ENCODE peak calls at places on chromosomes 2 and 18, in six cellular contexts. M, F, U, H, J and D are unnamed samples.
A peak's percentile ranks its signal among the peaks of the same experiment; 100 is the strongest.

GRCh38 chr18:36536426-36536825 is 238.9 kb downstream of the FHOD3 start:
- DNase-seq in M (no peak), F (no peak), U (no peak), H (no peak), J (no peak), D (no peak)

GRCh38 chr2:227033471-227034148 is 130.4 kb downstream of the COL4A4 start:
- DNase-seq in M (no peak), F (no peak), U (peak; percentile 25), H (peak; percentile 2), J (no peak), D (no peak)

GRCh38 chr2:45276914-45277313 is 267.7 kb upstream of the SIX2 start:
- DNase-seq in M (no peak), F (no peak), U (peak; percentile 59), H (no peak), J (no peak), D (no peak)

GRCh38 chr2:160674076-160674630 is 180.5 kb upstream of the RBMS1 start:
- DNase-seq in M (no peak), F (no peak), U (peak; percentile 79), H (no peak), J (no peak), D (no peak)

GRCh38 chr2:240898108-240898730 is 2.3 kb upstream of the MAB21L4 start:
- DNase-seq in M (no peak), F (no peak), U (no peak), H (no peak), J (no peak), D (no peak)

GRCh38 chr2:102301867-102302362 is 9.4 kb upstream of the IL1RL1 start:
- DNase-seq in M (peak; percentile 50), F (no peak), U (no peak), H (peak; percentile 17), J (no peak), D (no peak)

GRCh38 chr18:33264566-33264965 is 176.0 kb downstream of the CCDC178 start:
- DNase-seq in M (no peak), F (no peak), U (peak; percentile 24), H (no peak), J (no peak), D (no peak)

GRCh38 chr2:127626175-127626574 is 19.8 kb upstream of the GPR17 start:
- DNase-seq in M (no peak), F (peak; percentile 31), U (no peak), H (no peak), J (no peak), D (no peak)

GRCh38 chr18:666177-666576 is 8.7 kb downstream of the TYMS start:
- DNase-seq in M (no peak), F (no peak), U (no peak), H (no peak), J (no peak), D (no peak)

GRCh38 chr2:146847846-146848245 is 997.0 kb upstream of the ACVR2A start:
- DNase-seq in M (no peak), F (no peak), U (no peak), H (no peak), J (no peak), D (no peak)

GRCh38 chr2:100339823-100340222 is 17.5 kb upstream of the LONRF2 start:
- DNase-seq in M (no peak), F (no peak), U (no peak), H (no peak), J (no peak), D (no peak)

GRCh38 chr2:146982393-146982846 is 862.4 kb upstream of the ACVR2A start:
- DNase-seq in M (no peak), F (peak; percentile 57), U (peak; percentile 94), H (no peak), J (no peak), D (no peak)

GRCh38 chr2:161983896-161984295 is 90.1 kb downstream of the DPP4 start:
- DNase-seq in M (no peak), F (no peak), U (peak; percentile 22), H (no peak), J (no peak), D (no peak)

GRCh38 chr2:207467716-207468347 is 61.9 kb upstream of the CREB1 start:
- DNase-seq in M (no peak), F (no peak), U (peak; percentile 87), H (no peak), J (no peak), D (no peak)

GRCh38 chr2:66414896-66415295 is 20.0 kb upstream of the MEIS1 start:
- DNase-seq in M (no peak), F (no peak), U (no peak), H (no peak), J (no peak), D (no peak)

GRCh38 chr2:143428700-143429099 is 299.5 kb downstream of the ARHGAP15 start:
- DNase-seq in M (no peak), F (no peak), U (peak; percentile 26), H (no peak), J (no peak), D (no peak)

GRCh38 chr2:30629866-30630265 is 177.4 kb downstream of the CAPN13 start:
- DNase-seq in M (no peak), F (no peak), U (peak; percentile 80), H (no peak), J (no peak), D (no peak)

GRCh38 chr2:134256961-134257360 is 3.1 kb downstream of the MGAT5 start:
- DNase-seq in M (no peak), F (no peak), U (no peak), H (no peak), J (no peak), D (no peak)

GRCh38 chr2:239721991-239722759 is 303.0 kb downstream of the NDUFA10 start:
- DNase-seq in M (no peak), F (peak; percentile 48), U (no peak), H (no peak), J (no peak), D (no peak)

GRCh38 chr18:57925706-57926105 is 118.3 kb upstream of the NEDD4L start:
- DNase-seq in M (no peak), F (no peak), U (peak; percentile 75), H (no peak), J (no peak), D (no peak)

GRCh38 chr2:216015722-216016464 is 2.5 kb upstream of the MREG start:
- DNase-seq in M (no peak), F (no peak), U (no peak), H (peak; percentile 13), J (no peak), D (no peak)

GRCh38 chr2:6877402-6878305 is at the start of gene RSAD2:
- DNase-seq in M (peak; percentile 74), F (no peak), U (peak; percentile 42), H (no peak), J (peak; percentile 6), D (no peak)

GRCh38 chr2:185108588-185108987 is 510.3 kb downstream of the ZNF804A start:
- DNase-seq in M (no peak), F (no peak), U (no peak), H (no peak), J (no peak), D (no peak)

GRCh38 chr2:18551169-18551568 is 9.3 kb downstream of the RDH14 start:
- DNase-seq in M (no peak), F (no peak), U (no peak), H (no peak), J (no peak), D (no peak)

GRCh38 chr2:181570059-181570458 is 86.8 kb downstream of the CERKL start:
- DNase-seq in M (no peak), F (no peak), U (no peak), H (no peak), J (no peak), D (no peak)

GRCh38 chr2:7845332-7845731 is 836.5 kb upstream of the ID2 start:
- DNase-seq in M (no peak), F (no peak), U (peak; percentile 87), H (no peak), J (no peak), D (no peak)

GRCh38 chr2:8312861-8313768 is 368.7 kb upstream of the ID2 start:
- DNase-seq in M (no peak), F (no peak), U (peak; percentile 39), H (no peak), J (no peak), D (no peak)

GRCh38 chr2:221753401-221753800 is 181.3 kb upstream of the EPHA4 start:
- DNase-seq in M (no peak), F (no peak), U (no peak), H (no peak), J (no peak), D (no peak)

GRCh38 chr2:8115451-8115850 is 566.4 kb upstream of the ID2 start:
- DNase-seq in M (no peak), F (no peak), U (no peak), H (no peak), J (no peak), D (no peak)

GRCh38 chr18:9720327-9720726 is 12.2 kb downstream of the RAB31 start:
- DNase-seq in M (no peak), F (no peak), U (no peak), H (no peak), J (no peak), D (no peak)

GRCh38 chr2:2182688-2183087 is 148.4 kb downstream of the MYT1L start:
- DNase-seq in M (no peak), F (no peak), U (no peak), H (no peak), J (no peak), D (no peak)

GRCh38 chr2:241399941-241400922 is 44.1 kb downstream of the FARP2 start:
- DNase-seq in M (no peak), F (no peak), U (no peak), H (no peak), J (no peak), D (no peak)

GRCh38 chr2:2291500-2292260 is 39.4 kb downstream of the MYT1L start:
- DNase-seq in M (no peak), F (no peak), U (no peak), H (no peak), J (no peak), D (no peak)

GRCh38 chr2:159283529-159283928 is 3.0 kb downstream of the WDSUB1 start:
- DNase-seq in M (no peak), F (no peak), U (no peak), H (no peak), J (no peak), D (no peak)

GRCh38 chr2:235160281-235160805 is 208.5 kb downstream of the SH3BP4 start:
- DNase-seq in M (no peak), F (no peak), U (no peak), H (no peak), J (no peak), D (no peak)

GRCh38 chr2:10447300-10448207 is 573 bp downstream of the ODC1 start:
- DNase-seq in M (peak; percentile 27), F (no peak), U (peak; percentile 51), H (peak; percentile 25), J (no peak), D (no peak)

GRCh38 chr18:1147616-1148184 is 243.0 kb downstream of the ADCYAP1 start:
- DNase-seq in M (no peak), F (no peak), U (no peak), H (no peak), J (no peak), D (no peak)

GRCh38 chr18:46293699-46294300 is 189.6 kb downstream of the HAUS1 start:
- DNase-seq in M (no peak), F (no peak), U (peak; percentile 8), H (no peak), J (no peak), D (no peak)

GRCh38 chr2:202408546-202409140 is 32.5 kb downstream of the BMPR2 start:
- DNase-seq in M (no peak), F (no peak), U (peak; percentile 63), H (no peak), J (no peak), D (no peak)